ENCODE peak calls at places on chromosomes 16 and 17, in ten cellular contexts. F, V, B, H, R, W, I, A, T and J are unnamed samples.

GRCh38 chr16:66370786-66371684 is 4.5 kb downstream of the CDH5 start:
- DNase-seq in I (no peak), T (no peak), V (no peak), B (no peak), W (no peak), R (no peak), A (no peak), F (no peak), H (no peak), J (no peak)

GRCh38 chr16:73735954-73736353 is 560.7 kb upstream of the PSMD7 start:
- DNase-seq in W (no peak), F (no peak), A (no peak), H (no peak), I (no peak), B (no peak), T (no peak), R (no peak), V (no peak), J (no peak)

GRCh38 chr17:28720247-28720996 is 637 bp downstream of the RPL23A start:
- DNase-seq in H (no peak), B (no peak), T (no peak), I (no peak), V (no peak), W (no peak), R (no peak), A (no peak), F (no peak), J (no peak)

GRCh38 chr17:47967607-47968252 is 3.2 kb upstream of the CDK5RAP3 start:
- DNase-seq in I (peak), H (peak), A (no peak), R (peak), V (no peak), B (peak), F (peak), W (no peak), T (no peak), J (peak)

GRCh38 chr16:81861503-81861902 is 82.4 kb downstream of the PLCG2 start:
- DNase-seq in T (no peak), W (no peak), F (no peak), V (no peak), I (no peak), R (no peak), B (no peak), H (no peak), A (no peak), J (no peak)

GRCh38 chr16:29784157-29784556 is 6.1 kb downstream of the ZG16 start:
- DNase-seq in T (no peak), B (no peak), W (no peak), A (no peak), H (no peak), I (no peak), F (no peak), R (no peak), V (no peak), J (no peak)

GRCh38 chr17:77526728-77527355 is 386.1 kb downstream of the SEC14L1 start:
- DNase-seq in H (no peak), R (no peak), V (peak), F (no peak), T (no peak), W (no peak), A (no peak), I (no peak), B (no peak), J (no peak)

GRCh38 chr16:80418772-80419355 is 121.9 kb upstream of the DYNLRB2 start:
- DNase-seq in A (no peak), V (no peak), W (no peak), I (no peak), R (no peak), T (no peak), F (no peak), B (no peak), H (no peak), J (no peak)

GRCh38 chr16:2177561-2177960 is 18.8 kb downstream of the CASKIN1 start:
- DNase-seq in W (no peak), B (no peak), T (no peak), I (no peak), R (no peak), F (no peak), H (no peak), V (no peak), A (no peak), J (no peak)

GRCh38 chr16:68356249-68356918 is 45.6 kb downstream of the PRMT7 start:
- DNase-seq in A (no peak), H (no peak), V (no peak), F (no peak), B (no peak), R (no peak), T (no peak), I (no peak), W (no peak), J (no peak)

GRCh38 chr17:602436-602835 is 112.2 kb downstream of the VPS53 start:
- DNase-seq in A (no peak), V (no peak), I (no peak), R (no peak), T (no peak), F (peak), W (no peak), B (peak), H (peak), J (no peak)

GRCh38 chr17:8696951-8697745 is 47.5 kb downstream of the CCDC42 start:
- DNase-seq in V (no peak), B (peak), A (no peak), F (no peak), T (no peak), I (peak), R (no peak), H (peak), W (no peak), J (peak)

GRCh38 chr16:12215302-12216105 is 239.0 kb downstream of the SNX29 start:
- DNase-seq in R (no peak), W (no peak), V (no peak), I (no peak), B (no peak), H (no peak), A (no peak), F (no peak), T (no peak), J (no peak)

GRCh38 chr16:57051696-57052228 is 40.6 kb upstream of the CPNE2 start:
- DNase-seq in T (no peak), V (no peak), A (no peak), B (no peak), F (no peak), R (no peak), I (no peak), W (no peak), H (no peak), J (no peak)

GRCh38 chr16:67237396-67238277 is 9.6 kb downstream of the FHOD1 start:
- DNase-seq in R (no peak), I (no peak), H (no peak), W (no peak), B (no peak), A (no peak), F (no peak), V (peak), T (no peak), J (no peak)

GRCh38 chr17:44636562-44636961 is 19.7 kb upstream of the MEIOC start:
- DNase-seq in R (peak), B (peak), F (peak), W (no peak), T (no peak), V (no peak), H (peak), A (no peak), I (peak), J (peak)

GRCh38 chr17:38598536-38598935 is 7.2 kb downstream of the SRCIN1 start:
- DNase-seq in B (peak), V (no peak), I (peak), H (peak), R (peak), A (peak), W (no peak), F (no peak), T (no peak), J (no peak)

GRCh38 chr17:82933006-82933310 is 93.1 kb upstream of the ZNF750 start:
- DNase-seq in R (no peak), F (no peak), I (no peak), H (no peak), T (no peak), A (peak), W (no peak), V (peak), B (no peak), J (no peak)

GRCh38 chr17:18100616-18101015 is 7.9 kb upstream of the MYO15A start:
- DNase-seq in T (no peak), I (no peak), A (no peak), F (no peak), V (no peak), W (no peak), B (no peak), R (no peak), H (no peak), J (no peak)

GRCh38 chr17:7217113-7217987 is 2.3 kb downstream of the DLG4 start:
- DNase-seq in I (peak), R (peak), H (peak), V (peak), W (no peak), A (no peak), T (no peak), B (peak), F (no peak), J (no peak)

GRCh38 chr17:7218166-7218565 is 1.5 kb downstream of the DLG4 start:
- DNase-seq in F (no peak), W (no peak), B (no peak), T (no peak), A (no peak), R (no peak), I (no peak), V (no peak), H (no peak), J (no peak)

GRCh38 chr17:7215652-7216139 is 3.9 kb downstream of the DLG4 start:
- DNase-seq in V (no peak), R (no peak), H (peak), T (no peak), B (peak), A (no peak), W (no peak), F (no peak), I (no peak), J (no peak)

GRCh38 chr17:7215136-7215638 is 4.4 kb downstream of the DLG4 start:
- DNase-seq in H (no peak), V (no peak), W (no peak), I (no peak), T (no peak), R (no peak), F (no peak), B (no peak), A (no peak), J (no peak)

GRCh38 chr17:7216242-7217112 is 3.2 kb downstream of the DLG4 start:
- DNase-seq in V (no peak), T (no peak), I (no peak), F (no peak), H (no peak), W (no peak), B (no peak), A (no peak), R (no peak), J (no peak)
- H3K4me3 ChIP-seq in V (peak), T (peak), I (peak), F (peak), H (peak), W (peak), B (peak), A (peak), R (peak), J (peak)

GRCh38 chr16:6643083-6643686 is 689.5 kb upstream of the RBFOX1 start:
- DNase-seq in H (peak), I (peak), B (peak), R (peak), V (no peak), T (no peak), A (no peak), W (no peak), F (peak), J (peak)

GRCh38 chr16:6644916-6645315 is 687.7 kb upstream of the RBFOX1 start:
- DNase-seq in W (no peak), A (no peak), I (no peak), F (no peak), V (no peak), H (no peak), B (no peak), T (no peak), R (no peak), J (no peak)

GRCh38 chr16:6645758-6646423 is 686.8 kb upstream of the RBFOX1 start:
- DNase-seq in W (no peak), F (no peak), A (no peak), T (no peak), B (no peak), R (no peak), V (no peak), H (no peak), I (no peak), J (no peak)

GRCh38 chr16:6642271-6642670 is 690.4 kb upstream of the RBFOX1 start:
- DNase-seq in H (no peak), V (no peak), B (no peak), I (no peak), F (no peak), T (no peak), W (no peak), A (no peak), R (no peak), J (no peak)

GRCh38 chr16:6646891-6647290 is 685.8 kb upstream of the RBFOX1 start:
- DNase-seq in H (no peak), R (no peak), B (no peak), T (no peak), A (no peak), W (no peak), V (no peak), F (no peak), I (no peak), J (no peak)
- TF ChIP-seq CTCF in H (no peak), R (no peak), B (no peak), T (no peak), A (no peak), W (no peak), V (no peak), F (no peak), I (no peak), J (no peak)

DNA sequence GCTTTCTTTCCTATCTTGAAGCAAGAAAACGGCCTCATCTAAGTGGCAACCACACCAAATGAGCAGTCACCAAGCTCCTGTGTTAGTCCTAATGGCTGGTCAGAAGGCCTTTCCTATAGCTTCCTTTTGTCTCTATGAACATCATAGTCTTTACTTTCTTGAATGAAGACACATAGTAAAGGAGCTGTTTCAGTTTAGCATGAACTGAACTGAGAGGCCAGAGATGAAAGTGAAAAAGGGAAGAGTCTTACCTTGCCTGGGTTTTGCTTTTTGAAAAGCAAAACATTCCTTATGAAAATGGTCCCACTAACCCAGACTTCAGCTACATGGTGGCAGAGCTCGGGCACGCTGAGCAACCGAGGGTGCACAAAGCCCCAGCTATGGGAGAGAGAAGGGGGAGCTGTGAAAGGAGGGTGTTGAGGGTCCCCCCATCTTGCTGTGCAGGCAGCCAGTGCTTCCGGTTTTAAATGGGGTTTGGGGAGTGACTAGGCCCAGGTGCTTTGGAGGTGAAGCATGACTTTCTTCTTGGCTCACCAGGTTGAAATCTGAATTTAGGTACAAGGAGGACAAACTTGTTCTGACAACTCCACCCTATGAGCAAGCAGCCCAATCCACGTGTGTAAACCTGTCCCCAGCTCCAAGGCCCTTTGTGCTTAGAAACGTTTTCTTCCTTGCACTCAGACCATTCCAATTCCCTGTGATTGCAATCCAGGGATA is 9.1 kb upstream of the PSMC3IP start:
- DNase-seq in A (no peak), V (no peak), W (no peak), I (no peak), F (no peak), B (no peak), H (no peak), R (no peak), T (no peak), J (no peak)
- H3K4me3 ChIP-seq in A (no peak), V (no peak), W (no peak), I (no peak), F (no peak), B (no peak), H (no peak), R (no peak), T (no peak), J (no peak)

GRCh38 chr17:63695889-63696288 is 4.0 kb downstream of the LIMD2 start:
- DNase-seq in A (no peak), T (no peak), F (no peak), W (no peak), V (no peak), H (no peak), R (no peak), I (no peak), B (no peak), J (no peak)

GRCh38 chr17:63694974-63695773 is 4.8 kb downstream of the LIMD2 start:
- DNase-seq in B (no peak), A (no peak), I (no peak), R (no peak), F (no peak), T (no peak), W (no peak), V (no peak), H (no peak), J (no peak)

GRCh38 chr17:63697341-63698286 is 2.3 kb downstream of the LIMD2 start:
- DNase-seq in I (peak), W (no peak), T (no peak), F (no peak), R (peak), A (no peak), H (no peak), V (peak), B (peak), J (no peak)

GRCh38 chr17:63698381-63698885 is 1.5 kb downstream of the LIMD2 start:
- DNase-seq in I (no peak), F (no peak), H (no peak), W (no peak), A (no peak), T (no peak), R (no peak), B (no peak), V (no peak), J (no peak)

DNA sequence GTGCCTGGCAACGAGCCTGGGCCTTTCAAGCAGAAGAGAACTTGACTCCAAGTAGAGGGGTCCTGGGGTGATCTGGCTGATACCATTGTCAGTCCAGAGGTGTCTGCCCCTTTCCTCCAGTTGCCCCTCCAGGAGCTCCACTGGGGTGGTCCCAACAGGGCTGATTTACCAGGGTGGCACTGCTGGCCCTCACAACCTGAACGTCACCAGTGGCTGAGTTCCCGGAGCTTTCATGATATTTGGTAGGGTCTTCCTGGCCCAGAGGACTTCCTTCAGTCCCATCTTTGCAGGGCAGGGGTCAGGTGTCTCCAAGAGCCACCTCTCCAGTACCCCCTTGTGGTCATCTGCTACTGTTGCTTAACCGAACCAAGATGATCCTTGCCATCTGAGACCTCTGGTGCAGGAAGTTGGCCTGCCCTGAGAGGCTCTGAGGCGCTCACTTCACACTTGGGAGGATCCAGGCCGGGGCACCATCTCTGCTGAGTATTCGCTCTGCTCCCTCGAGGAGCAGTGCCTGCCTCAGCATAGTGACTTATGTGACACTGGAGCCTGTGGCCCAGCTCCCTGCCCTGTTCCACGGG is 3.5 kb downstream of the LIMD2 start:
- DNase-seq in H (no peak), W (no peak), F (no peak), R (peak), A (no peak), B (peak), T (no peak), V (no peak), I (peak), J (no peak)
- TF ChIP-seq CTCF in H (peak), W (peak), F (peak), R (peak), A (no peak), B (peak), T (no peak), V (peak), I (peak), J (peak)

DNA sequence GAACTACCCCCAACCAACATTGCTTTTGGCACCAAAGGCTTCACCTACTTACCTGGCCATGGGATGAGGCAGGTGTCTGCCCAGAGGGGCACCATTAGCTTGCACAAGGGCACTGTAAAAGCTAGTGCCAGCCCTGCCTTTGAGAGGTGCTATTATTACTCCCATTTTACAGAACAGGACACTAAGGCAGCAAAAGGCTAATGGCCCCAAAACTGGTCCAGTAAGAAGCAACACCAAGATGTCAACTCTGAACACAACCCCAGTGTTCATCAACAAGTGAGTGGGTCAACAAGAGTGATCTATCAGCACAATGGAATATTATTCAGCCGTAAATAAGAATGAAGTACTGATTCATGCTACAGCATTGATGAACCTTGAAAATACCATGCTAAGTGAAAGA is 7.7 kb upstream of the USP7 start:
- DNase-seq in B (no peak), I (no peak), F (no peak), H (no peak), R (no peak), T (no peak), A (no peak), V (no peak), W (no peak), J (no peak)
- H3K4me3 ChIP-seq in B (no peak), I (no peak), F (no peak), H (no peak), R (no peak), T (no peak), A (no peak), V (no peak), W (no peak), J (no peak)

DNA sequence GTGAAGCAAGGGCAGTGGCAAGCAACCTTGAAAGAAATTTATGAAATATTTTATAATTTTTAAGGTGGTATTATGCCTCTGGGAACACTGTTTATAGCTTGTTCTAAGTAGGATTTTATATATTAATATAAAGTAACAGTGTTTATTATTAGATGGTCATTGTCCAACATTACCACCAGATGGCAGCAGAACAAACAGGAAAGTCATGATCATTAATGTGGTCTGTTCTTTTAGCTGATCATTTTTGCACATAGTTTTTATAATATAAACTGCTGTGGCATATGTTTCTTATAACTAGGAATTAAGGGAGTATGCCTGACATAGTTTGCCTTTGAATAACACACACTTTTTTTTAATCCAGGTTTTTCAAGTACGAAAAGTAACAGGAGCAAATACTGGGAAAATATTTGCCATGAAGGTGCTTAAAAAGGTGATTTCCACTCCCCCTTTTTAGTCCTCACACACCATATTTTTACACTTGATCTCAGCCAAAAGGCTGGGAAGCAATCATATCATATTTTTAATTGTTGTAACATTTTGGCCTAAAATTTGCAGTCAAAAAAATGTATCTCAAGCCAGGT is 21.4 kb downstream of the RPS6KB1 start:
- DNase-seq in V (no peak), R (peak), B (peak), I (peak), F (no peak), T (no peak), W (no peak), H (peak), A (no peak), J (no peak)
- TF ChIP-seq CTCF in V (peak), R (peak), B (peak), I (peak), F (peak), T (peak), W (peak), H (peak), A (peak), J (peak)

GRCh38 chr17:50836826-50837225 is 1.4 kb downstream of the WFIKKN2 start:
- DNase-seq in R (no peak), A (no peak), F (no peak), I (no peak), B (no peak), W (no peak), H (no peak), T (no peak), V (no peak), J (no peak)

GRCh38 chr17:50834786-50835562 is 412 bp upstream of the WFIKKN2 start:
- DNase-seq in H (peak), F (no peak), W (no peak), V (no peak), B (peak), R (no peak), T (no peak), I (peak), A (no peak), J (no peak)

GRCh38 chr17:50837286-50837979 is 2.0 kb downstream of the WFIKKN2 start:
- DNase-seq in R (no peak), I (no peak), A (no peak), V (no peak), W (no peak), T (no peak), B (no peak), F (no peak), H (no peak), J (no peak)

GRCh38 chr17:50834126-50834785 is 1.1 kb upstream of the WFIKKN2 start:
- DNase-seq in V (no peak), B (no peak), I (no peak), H (no peak), T (no peak), R (no peak), W (no peak), A (no peak), F (no peak), J (no peak)

GRCh38 chr17:50835563-50836231 is at the start of gene WFIKKN2:
- DNase-seq in H (no peak), I (no peak), V (no peak), B (no peak), F (no peak), A (no peak), W (no peak), T (no peak), R (no peak), J (no peak)
- H3K4me3 ChIP-seq in H (no peak), I (peak), V (peak), B (peak), F (no peak), A (peak), W (peak), T (peak), R (no peak), J (no peak)